ENCODE peak calls at places on chromosomes 1 and 21, in eight cellular contexts. L is breast epithelium, W is fibroblast of the aortic adventitia, P is astrocyte of the spinal cord, M is retinal pigment epithelial cell, K is endothelial cell of umbilical vein, V is body of pancreas, Y is AG04450. F is an unnamed sample.

GRCh38 chr1:100134872-100135271 is 1.9 kb downstream of the TRMT13 start:
- DNase-seq in L (no peak), W (peak), P (no peak), M (no peak), K (no peak), V (no peak), Y (no peak), F (no peak)

GRCh38 chr1:111283838-111284237 is 6.8 kb upstream of the CHIA start:
- DNase-seq in L (no peak), W (no peak), P (no peak), M (no peak), K (no peak), V (no peak), Y (no peak), F (no peak)

GRCh38 chr1:213082778-213083445 is 31.9 kb downstream of the RPS6KC1 start:
- DNase-seq in L (no peak), W (no peak), P (peak), M (no peak), K (no peak), V (no peak), Y (no peak), F (no peak)

GRCh38 chr1:143497374-143497747 is 474.4 kb downstream of the FAM72C start:
- DNase-seq in L (no peak), W (no peak), P (no peak), M (no peak), K (no peak), V (no peak), Y (no peak), F (no peak)

GRCh38 chr21:41601573-41602371 is 93.8 kb upstream of the TMPRSS2 start:
- DNase-seq in L (peak), W (peak), P (no peak), M (no peak), K (no peak), V (peak), Y (no peak), F (no peak)

GRCh38 chr1:171550055-171550454 is 64.7 kb downstream of the PRRC2C start:
- DNase-seq in L (no peak), W (no peak), P (no peak), M (no peak), K (no peak), V (no peak), Y (no peak), F (no peak)

GRCh38 chr1:119204169-119204568 is 63.7 kb upstream of the WARS2 start:
- DNase-seq in L (no peak), W (no peak), P (no peak), M (no peak), K (no peak), V (no peak), Y (no peak), F (peak)

GRCh38 chr1:112688781-112689193 is 14.3 kb downstream of the MOV10 start:
- DNase-seq in L (no peak), W (no peak), P (no peak), M (no peak), K (no peak), V (no peak), Y (no peak), F (no peak)

GRCh38 chr1:153790996-153791855 is 16.0 kb downstream of the SLC27A3 start:
- DNase-seq in L (no peak), W (peak), P (peak), M (no peak), K (no peak), V (no peak), Y (peak), F (peak)
- H3K4me3 ChIP-seq in L (peak), W (peak), P (no peak), M (no peak), K (no peak), V (no peak), Y (peak), F (no peak)

GRCh38 chr1:9319789-9320519 is 27.3 kb downstream of the SPSB1 start:
- DNase-seq in L (no peak), W (no peak), P (no peak), M (no peak), K (no peak), V (no peak), Y (no peak), F (no peak)
- H3K4me3 ChIP-seq in L (no peak), W (no peak), P (no peak), M (no peak), K (no peak), V (no peak), Y (no peak), F (no peak)

GRCh38 chr1:202642619-202643291 is 67.5 kb downstream of the SYT2 start:
- DNase-seq in L (no peak), W (no peak), P (no peak), M (no peak), K (no peak), V (no peak), Y (no peak), F (no peak)
- H3K4me3 ChIP-seq in L (peak), W (no peak), P (no peak), M (peak), K (no peak), V (no peak), Y (no peak), F (no peak)

GRCh38 chr1:8910914-8911313 is 32.4 kb upstream of the ENO1 start:
- DNase-seq in L (no peak), W (no peak), P (no peak), M (no peak), K (no peak), V (no peak), Y (no peak), F (no peak)

GRCh38 chr1:8914471-8914870 is 31.2 kb upstream of the CA6 start:
- DNase-seq in L (no peak), W (no peak), P (no peak), M (no peak), K (no peak), V (no peak), Y (no peak), F (no peak)

GRCh38 chr1:8913457-8913856 is 32.2 kb upstream of the CA6 start:
- DNase-seq in L (no peak), W (no peak), P (no peak), M (no peak), K (no peak), V (no peak), Y (no peak), F (no peak)

GRCh38 chr1:8910331-8910730 is 31.8 kb upstream of the ENO1 start:
- DNase-seq in L (no peak), W (no peak), P (no peak), M (no peak), K (no peak), V (no peak), Y (no peak), F (no peak)

DNA sequence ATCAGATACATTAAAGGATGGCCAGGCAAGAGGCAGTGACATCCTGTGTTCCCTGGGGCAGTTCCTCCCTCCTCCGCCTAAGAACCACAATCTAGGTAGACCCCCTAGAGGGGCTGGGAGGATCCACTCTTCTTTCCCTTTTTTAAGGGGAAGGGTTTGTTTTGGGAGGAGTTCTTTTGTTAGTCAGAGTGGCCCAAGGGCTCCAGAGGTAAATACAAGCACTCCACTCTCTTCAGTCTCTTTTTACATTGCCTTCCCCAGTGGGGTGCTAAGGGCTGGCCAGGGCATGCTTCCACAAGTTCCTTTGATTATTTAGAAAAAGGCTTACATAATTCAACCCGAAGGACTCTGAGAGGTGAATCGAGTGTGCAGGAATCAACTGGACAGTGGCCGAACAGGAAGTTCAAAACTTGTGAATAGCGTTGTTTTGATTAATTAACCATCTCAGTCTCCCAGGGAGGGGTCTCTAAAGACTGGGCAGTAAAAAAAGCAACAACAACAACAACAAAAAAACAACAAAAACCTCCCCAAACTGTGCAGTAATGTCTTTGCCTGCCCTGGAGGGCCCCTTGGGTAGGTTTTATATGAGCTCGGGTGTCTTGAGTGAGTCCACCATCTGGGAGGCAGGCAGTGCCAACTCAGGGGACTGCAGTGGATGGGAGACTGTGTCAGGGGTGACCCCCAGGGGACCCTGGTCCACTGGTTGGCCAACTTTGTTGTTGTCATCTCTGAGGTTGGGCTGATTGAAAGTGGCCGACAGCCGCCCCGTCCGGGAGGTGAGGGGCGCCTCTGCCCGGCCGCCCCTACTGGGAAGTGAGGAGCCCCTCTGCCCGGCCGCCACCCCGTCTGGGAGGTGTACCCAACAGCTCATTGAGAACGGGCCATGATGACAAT is 33.2 kb upstream of the ENO1 start:
- DNase-seq in L (no peak), W (no peak), P (peak), M (no peak), K (no peak), V (no peak), Y (no peak), F (no peak)
- H3K4me3 ChIP-seq in L (no peak), W (no peak), P (no peak), M (no peak), K (no peak), V (no peak), Y (no peak), F (no peak)

GRCh38 chr1:25657121-25657521 is 40.5 kb downstream of the MAN1C1 start:
- DNase-seq in L (no peak), W (no peak), P (no peak), M (no peak), K (peak), V (no peak), Y (no peak), F (no peak)
- H3K4me3 ChIP-seq in L (no peak), W (no peak), P (no peak), M (no peak), K (no peak), V (no peak), Y (no peak), F (no peak)

GRCh38 chr1:40381268-40382109 is 8.0 kb downstream of the SMAP2 start:
- DNase-seq in L (no peak), W (no peak), P (no peak), M (no peak), K (no peak), V (no peak), Y (no peak), F (no peak)
- H3K4me3 ChIP-seq in L (no peak), W (no peak), P (no peak), M (no peak), K (no peak), V (no peak), Y (no peak), F (no peak)

DNA sequence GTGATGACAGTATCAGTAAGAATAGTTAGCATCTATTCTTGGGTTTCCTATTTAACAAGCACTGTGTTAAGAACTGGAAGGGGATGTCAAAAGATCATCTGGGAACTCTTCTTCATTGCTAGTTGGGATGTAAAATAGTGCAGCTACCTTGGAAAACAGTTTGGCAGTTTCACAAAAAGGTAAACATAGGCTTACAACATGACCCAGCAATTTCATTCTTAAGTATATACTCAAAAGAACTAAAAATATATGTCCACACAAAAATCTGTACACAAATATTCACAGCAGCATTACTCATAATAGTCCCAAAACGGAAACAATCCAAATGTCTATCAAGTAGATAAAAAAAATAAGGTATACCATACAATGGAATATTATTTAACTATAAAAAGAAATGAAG is 45.7 kb downstream of the DIPK1A start:
- DNase-seq in L (no peak), W (no peak), P (no peak), M (no peak), K (no peak), V (no peak), Y (no peak), F (no peak)
- H3K4me3 ChIP-seq in L (no peak), W (no peak), P (no peak), M (no peak), K (no peak), V (no peak), Y (no peak), F (no peak)

DNA sequence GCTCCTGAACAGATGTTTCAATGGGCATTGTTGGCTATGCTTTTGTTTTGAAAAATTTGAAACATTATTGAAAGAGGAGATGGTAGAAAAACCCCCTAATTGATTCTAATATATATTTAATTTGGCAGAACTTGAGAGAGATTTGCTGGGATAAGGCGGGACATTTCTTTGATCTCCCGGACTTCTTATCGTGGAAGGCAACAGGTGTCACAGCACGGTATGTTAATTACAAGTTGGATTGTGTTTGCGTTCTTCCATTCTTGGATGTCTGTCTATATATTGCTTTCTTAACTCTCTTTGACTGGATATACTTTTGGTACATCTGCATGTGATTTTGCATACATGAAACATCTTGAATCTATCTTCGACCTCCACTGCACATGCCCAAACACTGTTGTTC is 81.7 kb downstream of the FGGY start:
- DNase-seq in L (no peak), W (no peak), P (no peak), M (no peak), K (no peak), V (no peak), Y (no peak), F (no peak)
- H3K4me3 ChIP-seq in L (no peak), W (no peak), P (no peak), M (no peak), K (no peak), V (no peak), Y (no peak), F (no peak)

GRCh38 chr1:241275226-241275625 is 81.8 kb downstream of the RGS7 start:
- DNase-seq in L (no peak), W (no peak), P (no peak), M (no peak), K (no peak), V (no peak), Y (no peak), F (no peak)
- H3K4me3 ChIP-seq in L (no peak), W (no peak), P (no peak), M (no peak), K (no peak), V (no peak), Y (no peak), F (no peak)

GRCh38 chr1:162070094-162070748 is 730 bp downstream of the NOS1AP start:
- DNase-seq in L (peak), W (no peak), P (no peak), M (no peak), K (no peak), V (peak), Y (no peak), F (no peak)
- H3K4me3 ChIP-seq in L (peak), W (peak), P (peak), M (peak), K (peak), V (peak), Y (peak), F (peak)

F was measured in astrocyte of the cerebellum.